ENCODE peak calls at places on chromosomes 7 and 10, in four cellular contexts. M is H1, X is IMR-90, Y is H9. U is an unnamed sample.

GRCh38 chr7:94575646-94576045 is 66.0 kb downstream of the CASD1 start:
- DNase-seq in Y (no peak), M (no peak), X (no peak), U (no peak)

GRCh38 chr7:114370177-114370576 is 44.4 kb upstream of the FOXP2 start:
- DNase-seq in X (no peak), M (no peak), Y (no peak), U (no peak)

GRCh38 chr10:132946806-132947530 is 4.6 kb upstream of the CFAP46 start:
- DNase-seq in Y (peak), M (no peak), X (no peak), U (no peak)

GRCh38 chr10:46550795-46551700 is 5.4 kb downstream of the GPRIN2 start:
- DNase-seq in M (peak), Y (peak), X (no peak), U (no peak)

GRCh38 chr7:128453836-128454804 is 1.6 kb upstream of the HILPDA start:
- DNase-seq in X (peak), M (peak), Y (peak), U (peak)

GRCh38 chr7:33773053-33773452 is 132.3 kb upstream of the BMPER start:
- DNase-seq in M (no peak), Y (no peak), X (peak), U (no peak)

GRCh38 chr10:97574374-97575100 is 2.0 kb downstream of the ANKRD2 start:
- DNase-seq in M (no peak), Y (peak), X (peak), U (peak)

GRCh38 chr7:32301427-32301826 is 188.8 kb downstream of the LSM5 start:
- DNase-seq in Y (no peak), X (no peak), M (no peak), U (no peak)

GRCh38 chr7:88377421-88377820 is 70.7 kb upstream of the STEAP4 start:
- DNase-seq in M (no peak), Y (peak), X (no peak), U (peak)

GRCh38 chr7:126778101-126778500 is 474.6 kb downstream of the GRM8 start:
- DNase-seq in X (no peak), M (no peak), Y (peak), U (peak)

GRCh38 chr10:96719850-96720421 is 378 bp downstream of the PIK3AP1 start:
- DNase-seq in X (no peak), Y (peak), M (peak), U (peak)

GRCh38 chr10:77685494-77685893 is 47.9 kb upstream of the KCNMA1 start:
- DNase-seq in X (no peak), Y (no peak), M (no peak), U (no peak)

GRCh38 chr10:77687018-77687417 is 49.4 kb upstream of the KCNMA1 start:
- DNase-seq in M (peak), X (no peak), Y (no peak), U (peak)

GRCh38 chr10:77686096-77686495 is 48.5 kb upstream of the KCNMA1 start:
- DNase-seq in X (no peak), Y (no peak), M (peak), U (peak)

GRCh38 chr10:77689339-77689738 is 51.7 kb upstream of the KCNMA1 start:
- DNase-seq in M (no peak), X (no peak), Y (no peak), U (no peak)

GRCh38 chr10:77687621-77688020 is 50.0 kb upstream of the KCNMA1 start:
- DNase-seq in Y (no peak), M (peak), X (no peak), U (peak)
- H4K5ac ChIP-seq in Y (no peak), M (no peak), X (no peak), U (no peak)

DNA sequence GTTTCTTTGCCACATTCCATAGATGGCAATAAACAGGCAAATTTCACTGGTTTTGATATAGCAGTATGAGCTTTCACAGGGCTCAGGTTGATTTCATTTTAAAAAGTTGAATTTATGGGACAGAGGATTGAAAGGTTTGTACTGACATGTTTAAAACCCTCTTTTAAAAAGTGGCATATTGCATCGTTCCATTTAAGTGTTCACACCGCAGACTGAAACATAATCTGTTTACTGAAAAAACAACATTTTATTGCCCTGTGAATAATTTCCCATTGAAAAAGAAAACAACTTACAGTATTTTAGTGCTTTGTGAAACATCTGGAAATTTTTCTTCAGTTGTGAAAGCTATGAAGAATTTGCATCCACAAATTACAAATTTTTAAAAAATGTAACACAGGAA is 453.3 kb upstream of the NFE2L3 start:
- DNase-seq in Y (no peak), X (no peak), M (no peak), U (no peak)
- H4K5ac ChIP-seq in Y (no peak), X (no peak), M (no peak), U (no peak)

GRCh38 chr10:51422311-51423120 is 276.9 kb downstream of the CSTF2T start:
- DNase-seq in M (peak), X (peak), Y (peak), U (peak)
- H4K5ac ChIP-seq in M (no peak), X (peak), Y (no peak), U (no peak)

GRCh38 chr7:499853-500485 is 19.7 kb downstream of the PDGFA start:
- DNase-seq in M (no peak), Y (no peak), X (no peak), U (no peak)
- H4K5ac ChIP-seq in M (no peak), Y (no peak), X (no peak), U (no peak)

DNA sequence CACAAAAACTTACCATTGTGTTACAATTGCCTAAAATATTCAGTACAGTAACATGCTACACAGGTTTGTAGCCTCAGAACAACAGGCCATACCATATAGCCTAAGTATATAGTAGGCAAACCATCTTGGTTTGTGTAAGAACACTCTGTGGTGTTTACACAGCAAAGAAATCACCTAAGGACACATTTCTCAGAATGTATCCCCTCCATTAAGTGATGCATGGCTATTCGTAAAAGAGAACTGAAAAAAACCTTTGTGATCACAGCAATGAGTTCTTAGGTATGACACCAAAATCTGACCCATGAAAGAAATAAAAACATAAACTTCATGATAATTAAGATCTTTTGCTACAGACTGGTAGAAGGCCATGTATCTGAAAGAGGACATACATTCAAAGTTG is 121.5 kb downstream of the JMJD1C start:
- DNase-seq in M (no peak), X (no peak), Y (no peak), U (no peak)
- H4K5ac ChIP-seq in M (no peak), X (no peak), Y (no peak), U (no peak)

GRCh38 chr7:143043391-143043790 is 8.8 kb upstream of the OR6V1 start:
- DNase-seq in M (no peak), X (no peak), Y (no peak), U (no peak)

GRCh38 chr7:143041346-143041745 is 10.8 kb upstream of the OR6V1 start:
- DNase-seq in Y (no peak), X (no peak), M (no peak), U (no peak)

GRCh38 chr7:143040209-143040710 is 11.9 kb upstream of the OR6V1 start:
- DNase-seq in M (no peak), X (no peak), Y (no peak), U (no peak)

GRCh38 chr7:143042821-143043271 is 9.3 kb upstream of the OR6V1 start:
- DNase-seq in Y (no peak), M (no peak), X (no peak), U (peak)

DNA sequence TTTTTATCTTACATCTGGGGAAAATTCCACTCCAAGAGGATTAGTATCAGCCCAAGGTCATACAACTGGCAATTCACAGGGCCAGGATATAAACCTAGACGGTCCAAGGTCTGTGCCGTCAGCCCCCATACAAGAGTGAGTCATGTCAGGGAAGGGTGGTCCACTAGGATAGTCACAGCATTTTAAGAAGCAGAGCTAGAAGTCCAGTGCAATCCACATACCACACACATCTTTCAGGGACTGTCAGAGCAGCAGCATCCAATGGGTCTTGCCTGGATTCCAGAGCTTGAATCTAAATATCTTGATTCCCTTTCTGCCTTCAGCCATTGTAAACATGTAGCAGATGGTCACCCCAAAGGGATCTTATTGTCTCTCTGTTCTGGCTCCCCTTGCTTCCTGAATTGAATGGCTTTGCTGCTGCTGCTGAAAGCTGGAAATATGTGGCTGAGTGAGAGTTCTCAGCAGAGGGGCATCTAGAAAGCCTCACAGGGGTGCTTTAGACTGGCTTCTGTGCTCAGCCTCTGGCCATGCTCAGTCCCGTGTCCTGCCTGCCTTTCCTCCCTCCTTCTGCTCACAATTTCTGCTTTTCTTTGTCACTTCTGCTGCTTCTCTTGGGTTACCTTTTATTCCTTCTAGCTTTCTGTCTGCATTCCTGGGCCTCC is 9.9 kb upstream of the OR6V1 start:
- DNase-seq in M (no peak), Y (no peak), X (no peak), U (peak)
- H4K5ac ChIP-seq in M (no peak), Y (no peak), X (no peak), U (no peak)

GRCh38 chr7:30995541-30995940 is 31.8 kb downstream of the GHRHR start:
- DNase-seq in X (peak), Y (no peak), M (no peak), U (no peak)
- H4K5ac ChIP-seq in X (no peak), Y (no peak), M (no peak), U (no peak)

GRCh38 chr7:79952399-79952798 is 182.2 kb upstream of the GNAI1 start:
- DNase-seq in X (no peak), Y (no peak), M (no peak), U (no peak)
- H4K5ac ChIP-seq in X (no peak), Y (no peak), M (no peak), U (no peak)